ENCODE peak calls at places on chromosomes 7 and 10, in eight cellular contexts. T is heart left ventricle, C is epithelial cell of proximal tubule, J is HFF-Myc, V is fibroblast of the aortic adventitia, W is heart right ventricle, L is HCT116, E is tibial artery. O is an unnamed sample.

GRCh38 chr10:69502589-69502988 is 51.3 kb downstream of the TSPAN15 start:
- DNase-seq in T (no peak), C (no peak), J (no peak), V (no peak), W (no peak), L (no peak), E (no peak), O (no peak)

GRCh38 chr7:118573065-118573464 is 348.6 kb downstream of the ANKRD7 start:
- DNase-seq in T (no peak), C (no peak), J (no peak), V (no peak), W (peak), L (no peak), E (no peak), O (no peak)

GRCh38 chr10:131729938-131730660 is 170.7 kb upstream of the PPP2R2D start:
- DNase-seq in T (no peak), C (no peak), J (no peak), V (no peak), W (no peak), L (no peak), E (no peak), O (no peak)

GRCh38 chr10:84226616-84227015 is 1.3 kb upstream of the LRIT2 start:
- DNase-seq in T (no peak), C (no peak), J (no peak), V (no peak), W (no peak), L (no peak), E (no peak), O (no peak)

GRCh38 chr10:14185501-14186045 is 145.2 kb downstream of the FRMD4A start:
- DNase-seq in T (no peak), C (peak), J (peak), V (no peak), W (no peak), L (peak), E (no peak), O (no peak)

GRCh38 chr10:420154-421121 is 269.0 kb downstream of the DIP2C start:
- DNase-seq in T (no peak), C (no peak), J (no peak), V (peak), W (no peak), L (no peak), E (peak), O (no peak)

GRCh38 chr10:98013122-98013521 is 17.3 kb downstream of the CRTAC1 start:
- DNase-seq in T (no peak), C (no peak), J (no peak), V (no peak), W (no peak), L (no peak), E (no peak), O (no peak)

GRCh38 chr7:142792593-142792992 is 21.8 kb downstream of the PRSS2 start:
- DNase-seq in T (no peak), C (no peak), J (no peak), V (no peak), W (no peak), L (no peak), E (no peak), O (no peak)

GRCh38 chr7:27953777-27954176 is 213.8 kb downstream of the TAX1BP1 start:
- DNase-seq in T (no peak), C (no peak), J (no peak), V (no peak), W (no peak), L (no peak), E (no peak), O (no peak)

GRCh38 chr7:116571037-116571436 is 46.2 kb downstream of the CAV1 start:
- DNase-seq in T (no peak), C (no peak), J (no peak), V (peak), W (no peak), L (no peak), E (no peak), O (peak)

GRCh38 chr7:139784643-139785042 is 6.8 kb upstream of the HIPK2 start:
- DNase-seq in T (no peak), C (no peak), J (no peak), V (no peak), W (no peak), L (no peak), E (no peak), O (no peak)

GRCh38 chr7:34759477-34760125 is 101.6 kb downstream of the NPSR1 start:
- DNase-seq in T (no peak), C (no peak), J (peak), V (peak), W (no peak), L (peak), E (no peak), O (no peak)

GRCh38 chr10:124152781-124153600 is 59.6 kb upstream of the CHST15 start:
- DNase-seq in T (peak), C (peak), J (peak), V (peak), W (peak), L (peak), E (peak), O (peak)

GRCh38 chr7:18458830-18459229 is 36.7 kb upstream of the HDAC9 start:
- DNase-seq in T (no peak), C (peak), J (no peak), V (peak), W (no peak), L (no peak), E (no peak), O (no peak)

DNA sequence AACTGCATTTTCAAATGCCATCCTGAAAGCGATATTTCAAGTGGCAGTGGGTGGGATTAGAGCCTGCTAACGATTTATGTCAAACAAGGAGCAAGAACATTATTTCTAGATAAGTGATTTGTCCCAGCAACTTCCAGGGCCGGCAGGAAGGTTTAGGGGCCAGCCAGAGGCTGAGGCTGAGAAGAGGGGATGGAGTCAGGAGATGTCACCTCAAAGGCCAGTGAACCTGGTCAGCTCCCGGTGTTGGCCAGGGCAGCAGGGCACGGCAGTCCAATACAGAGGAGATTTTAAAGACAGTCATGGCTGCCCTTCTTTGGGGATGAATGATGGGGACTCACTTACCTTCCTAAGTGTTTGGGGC is 105.7 kb upstream of the PPIF start:
- DNase-seq in T (no peak), C (no peak), J (no peak), V (no peak), W (no peak), L (no peak), E (no peak), O (no peak)
- H3K4me3 ChIP-seq in T (no peak), C (no peak), J (peak), V (no peak), W (peak), L (no peak), E (peak), O (no peak)

GRCh38 chr10:1419796-1420429 is 317.4 kb downstream of the ADARB2 start:
- DNase-seq in T (no peak), C (no peak), J (no peak), V (no peak), W (no peak), L (no peak), E (no peak), O (no peak)

GRCh38 chr10:1423676-1424253 is 313.6 kb downstream of the ADARB2 start:
- DNase-seq in T (no peak), C (no peak), J (no peak), V (no peak), W (no peak), L (no peak), E (no peak), O (no peak)

GRCh38 chr10:1418031-1418550 is 319.2 kb downstream of the ADARB2 start:
- DNase-seq in T (no peak), C (no peak), J (no peak), V (no peak), W (no peak), L (no peak), E (peak), O (no peak)

GRCh38 chr10:1422275-1422674 is 315.1 kb downstream of the ADARB2 start:
- DNase-seq in T (no peak), C (no peak), J (no peak), V (no peak), W (no peak), L (no peak), E (no peak), O (no peak)

GRCh38 chr10:1420663-1421362 is 316.5 kb downstream of the ADARB2 start:
- DNase-seq in T (no peak), C (peak), J (no peak), V (no peak), W (peak), L (peak), E (peak), O (no peak)
- TF ChIP-seq CTCF in T (peak), C (peak), J (peak), V (no peak), W (no peak), L (peak), E (no peak), O (peak)

DNA sequence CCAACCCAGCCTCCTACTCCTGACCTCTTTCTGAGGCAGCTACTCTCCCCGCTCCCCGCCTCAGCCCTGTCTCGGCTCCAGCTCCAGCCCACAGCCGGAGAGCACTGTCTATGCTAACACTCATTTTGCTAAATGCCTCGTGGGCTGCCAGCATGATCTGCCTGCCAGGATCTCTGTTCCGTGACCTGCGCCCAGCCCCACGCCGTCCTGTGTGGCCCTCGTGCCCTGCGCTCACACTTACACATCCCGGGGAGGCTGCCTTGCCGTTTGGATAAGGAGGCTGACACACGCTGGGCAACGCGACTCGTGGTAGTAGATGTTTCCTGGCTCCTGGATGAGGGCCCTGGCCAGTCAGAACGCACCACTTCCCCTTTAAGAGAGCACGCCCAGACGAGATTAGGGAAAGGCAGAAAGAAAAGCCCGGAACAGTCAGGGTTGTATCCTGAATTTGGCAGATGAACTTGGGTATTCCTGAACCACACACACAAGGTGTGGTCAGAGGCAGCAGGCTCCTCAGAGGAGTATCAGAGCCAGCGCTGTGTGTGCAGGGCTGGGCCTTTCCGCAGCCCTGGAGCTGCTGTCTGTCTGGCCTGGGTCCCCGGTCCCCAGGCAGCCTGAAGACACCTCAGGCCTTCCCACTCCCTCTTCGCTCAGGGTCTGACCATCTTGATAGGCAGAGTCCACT is 97.7 kb upstream of the EFCAB10 start:
- DNase-seq in T (peak), C (no peak), J (no peak), V (peak), W (peak), L (no peak), E (peak), O (no peak)
- H3K4me3 ChIP-seq in T (no peak), C (peak), J (no peak), V (peak), W (peak), L (no peak), E (peak), O (no peak)

GRCh38 chr10:43138757-43139241 is 554 bp downstream of the CSGALNACT2 start:
- DNase-seq in T (no peak), C (no peak), J (no peak), V (peak), W (no peak), L (no peak), E (no peak), O (peak)
- TF ChIP-seq CTCF in T (no peak), C (no peak), J (no peak), V (no peak), W (no peak), L (no peak), E (no peak), O (no peak)

DNA sequence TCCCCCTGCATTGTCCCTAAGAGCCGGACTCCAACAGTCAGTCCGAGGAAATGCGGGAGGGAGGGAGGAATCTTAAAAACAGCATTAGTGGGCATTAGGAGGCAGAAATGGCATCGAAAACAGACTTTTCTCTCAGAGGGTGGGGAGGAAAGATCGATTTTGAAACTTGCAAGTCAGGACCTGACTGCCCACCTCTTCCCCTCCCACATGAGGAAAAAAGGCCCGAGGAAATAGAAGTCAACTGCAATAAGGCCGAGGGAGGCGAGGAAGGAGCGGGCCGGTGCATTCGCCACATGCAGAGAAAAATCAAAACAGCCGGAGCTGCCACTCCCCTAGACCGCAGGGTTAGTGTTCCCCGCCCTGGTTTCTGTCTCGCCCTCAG is 2.8 kb downstream of the LBX1 start:
- DNase-seq in T (no peak), C (no peak), J (no peak), V (no peak), W (no peak), L (no peak), E (no peak), O (no peak)
- H3K4me3 ChIP-seq in T (no peak), C (no peak), J (no peak), V (no peak), W (peak), L (no peak), E (peak), O (no peak)

GRCh38 chr7:101942603-101943210 is 125.3 kb downstream of the CUX1 start:
- DNase-seq in T (no peak), C (no peak), J (no peak), V (no peak), W (no peak), L (no peak), E (no peak), O (no peak)
- TF ChIP-seq CTCF in T (no peak), C (no peak), J (no peak), V (no peak), W (no peak), L (no peak), E (no peak), O (no peak)

GRCh38 chr7:102004229-102004628 is 186.8 kb downstream of the CUX1 start:
- DNase-seq in T (no peak), C (no peak), J (no peak), V (peak), W (no peak), L (no peak), E (no peak), O (peak)
- H3K4me3 ChIP-seq in T (no peak), C (no peak), J (no peak), V (no peak), W (no peak), L (no peak), E (no peak), O (no peak)